ENCODE peak calls at places on chromosomes 11 and 22, in four cellular contexts. S is GM12878, U is K562, G is HepG2. X is an unnamed sample.

GRCh38 chr22:43851979-43852307 is 10.4 kb downstream of the SULT4A1 start:
- DNase-seq in S (no peak), U (no peak), G (no peak), X (no peak)

GRCh38 chr11:36373040-36374010 is 77.2 kb downstream of the PRR5L start:
- DNase-seq in S (no peak), U (no peak), G (no peak), X (no peak)

GRCh38 chr11:112174789-112175595 is at the start of gene BCO2:
- DNase-seq in S (no peak), U (peak), G (peak), X (peak)

GRCh38 chr11:126495806-126496205 is 140.3 kb downstream of the ST3GAL4 start:
- DNase-seq in S (no peak), U (no peak), G (no peak), X (no peak)

GRCh38 chr11:126419801-126420729 is 64.6 kb downstream of the ST3GAL4 start:
- DNase-seq in S (peak), U (peak), G (no peak), X (no peak)

GRCh38 chr22:20083891-20084546 is 4.0 kb downstream of the DGCR8 start:
- DNase-seq in S (no peak), U (no peak), G (no peak), X (no peak)

GRCh38 chr11:34916810-34917780 is 677 bp downstream of the PDHX start:
- DNase-seq in S (no peak), U (peak), G (no peak), X (peak)

GRCh38 chr22:30830907-30831306 is 136.2 kb downstream of the OSBP2 start:
- DNase-seq in S (no peak), U (no peak), G (no peak), X (peak)

GRCh38 chr11:46930089-46930488 is 6.5 kb upstream of the CSTPP1 start:
- DNase-seq in S (no peak), U (no peak), G (peak), X (no peak)

GRCh38 chr22:47356433-47357011 is 594.1 kb downstream of the TBC1D22A start:
- DNase-seq in S (no peak), U (no peak), G (no peak), X (no peak)

GRCh38 chr22:46036558-46037408 is 59.8 kb upstream of the WNT7B start:
- DNase-seq in S (no peak), U (peak), G (peak), X (peak)

GRCh38 chr11:19793356-19793755 is 80.7 kb downstream of the NAV2 start:
- DNase-seq in S (no peak), U (no peak), G (no peak), X (no peak)

GRCh38 chr22:42769574-42770447 is 49.1 kb upstream of the A4GALT start:
- DNase-seq in S (peak), U (peak), G (no peak), X (no peak)

GRCh38 chr22:30767656-30768055 is 73.0 kb downstream of the OSBP2 start:
- DNase-seq in S (no peak), U (no peak), G (no peak), X (no peak)

GRCh38 chr11:14373941-14374646 is 15.1 kb upstream of the RRAS2 start:
- DNase-seq in S (no peak), U (no peak), G (peak), X (no peak)

GRCh38 chr11:21888814-21889213 is 304.1 kb upstream of the ANO5 start:
- DNase-seq in S (no peak), U (no peak), G (no peak), X (no peak)

GRCh38 chr11:34300571-34301295 is 57.1 kb downstream of the ABTB2 start:
- DNase-seq in S (no peak), U (no peak), G (no peak), X (no peak)

GRCh38 chr22:22854466-22854865 is 33.1 kb upstream of the IGLL5 start:
- DNase-seq in S (no peak), U (no peak), G (no peak), X (no peak)

GRCh38 chr11:64788321-64789215 is 10.2 kb upstream of the SF1 start:
- DNase-seq in S (no peak), U (no peak), G (no peak), X (no peak)

GRCh38 chr22:19719488-19720021 is 3.8 kb upstream of the GP1BB start:
- DNase-seq in S (no peak), U (no peak), G (no peak), X (no peak)

GRCh38 chr11:113496026-113496651 is 20.9 kb upstream of the DRD2 start:
- DNase-seq in S (no peak), U (no peak), G (no peak), X (no peak)

GRCh38 chr11:57873196-57873911 is 111.8 kb downstream of the CTNND1 start:
- DNase-seq in S (no peak), U (no peak), G (no peak), X (no peak)

GRCh38 chr11:70806461-70807194 is 408.3 kb downstream of the CTTN start:
- DNase-seq in S (no peak), U (no peak), G (no peak), X (no peak)

GRCh38 chr11:111301004-111301839 is 2.9 kb downstream of the POU2AF3 start:
- DNase-seq in S (no peak), U (no peak), G (no peak), X (no peak)

GRCh38 chr22:46830001-46830715 is 67.7 kb downstream of the TBC1D22A start:
- DNase-seq in S (no peak), U (no peak), G (no peak), X (no peak)

GRCh38 chr11:45913514-45913913 is 4.2 kb downstream of the PEX16 start:
- DNase-seq in S (no peak), U (no peak), G (no peak), X (no peak)

GRCh38 chr11:120212259-120212888 is 1.5 kb downstream of the OAF start:
- DNase-seq in S (no peak), U (peak), G (no peak), X (no peak)

GRCh38 chr11:2190670-2191471 is 19.3 kb upstream of the TH start:
- DNase-seq in S (no peak), U (no peak), G (no peak), X (no peak)

GRCh38 chr11:12818333-12819015 is 144.3 kb downstream of the TEAD1 start:
- DNase-seq in S (no peak), U (no peak), G (no peak), X (no peak)
- TF ChIP-seq TARDBP in S (no peak), U (no peak), G (no peak), X (no peak)

GRCh38 chr11:103091024-103091423 is 936 bp downstream of the DCUN1D5 start:
- DNase-seq in S (no peak), U (peak), G (peak), X (peak)
- TF ChIP-seq FOXK2 in S (no peak), U (no peak), G (no peak), X (no peak)

GRCh38 chr11:76237914-76238313 is 31.6 kb upstream of the WNT11 start:
- DNase-seq in S (no peak), U (peak), G (peak), X (peak)
- TF ChIP-seq TARDBP in S (no peak), U (no peak), G (no peak), X (no peak)

DNA sequence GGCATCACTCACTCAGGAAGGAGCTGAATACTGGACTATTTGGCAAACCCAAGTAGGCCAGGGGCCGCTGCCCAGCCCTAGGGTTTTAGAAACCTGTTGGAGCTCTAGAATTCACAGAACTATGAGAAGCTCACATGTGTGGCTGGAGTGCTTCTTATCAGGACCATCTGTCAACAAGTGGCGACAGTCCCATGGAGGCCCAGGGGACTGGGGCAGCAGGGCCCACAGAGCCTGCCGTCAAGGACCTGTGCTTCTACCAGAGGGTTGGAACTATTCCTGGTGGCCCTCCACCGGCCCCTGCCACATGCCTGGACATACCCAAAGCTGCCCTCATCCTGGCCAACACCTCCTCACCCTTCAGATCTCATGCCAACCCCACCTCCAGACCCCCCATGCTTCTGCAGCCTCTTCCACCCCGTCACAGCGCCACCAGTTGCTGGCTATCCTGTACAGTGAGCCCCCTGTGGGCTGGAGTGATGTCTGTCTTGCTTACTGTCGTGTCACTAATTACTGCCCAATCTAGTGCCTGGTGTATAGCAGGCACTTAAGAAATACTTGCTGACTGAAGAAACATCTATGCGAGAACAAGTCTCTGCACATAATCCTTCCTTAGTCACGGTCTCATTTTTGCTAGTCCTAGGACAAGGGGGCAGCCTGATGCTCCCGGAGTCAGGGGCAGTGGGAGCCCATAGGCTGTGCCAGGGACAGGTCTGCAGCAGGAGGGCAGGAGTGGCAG is 27.2 kb upstream of the RASL10A start:
- DNase-seq in S (no peak), U (peak), G (peak), X (no peak)
- TF ChIP-seq FOXK2 in S (no peak), U (no peak), G (no peak), X (no peak)

DNA sequence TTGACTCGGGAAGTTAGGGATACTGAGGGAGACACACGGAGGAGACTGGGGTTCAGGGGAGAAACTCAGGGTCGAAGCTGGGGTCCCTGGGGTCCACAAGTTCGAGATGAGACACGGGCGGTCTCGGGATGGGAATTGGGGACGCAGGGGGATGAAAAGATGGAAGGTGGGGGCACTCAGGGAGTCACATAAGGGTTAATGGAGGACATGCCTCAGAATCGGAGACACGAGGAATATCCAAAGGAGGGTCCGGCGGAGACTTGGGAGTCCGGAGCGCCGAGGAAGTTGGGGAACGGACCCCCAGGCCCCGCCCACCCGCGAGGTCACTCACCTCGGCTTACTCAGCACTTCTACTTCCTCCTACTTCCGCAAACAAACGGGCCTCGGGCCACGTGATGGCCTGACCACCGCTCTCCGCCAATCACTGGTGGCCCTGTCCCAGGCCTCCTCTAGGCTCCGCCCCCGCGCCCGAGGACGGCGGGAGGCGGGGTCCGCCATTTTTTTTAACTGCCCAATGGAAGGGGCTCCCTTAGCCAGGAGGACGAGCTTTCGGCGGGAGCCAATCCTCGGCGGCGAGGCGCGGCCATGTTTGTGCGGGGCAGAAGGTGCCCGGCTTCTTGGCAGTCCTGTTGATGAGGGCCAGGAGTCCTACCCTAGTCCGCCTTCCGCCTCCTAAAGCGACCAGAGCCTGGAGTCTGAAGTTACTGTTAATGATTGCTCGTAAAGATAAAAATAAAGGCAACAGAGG is at the start of gene PLA2G6:
- DNase-seq in S (peak), U (peak), G (peak), X (peak)
- TF ChIP-seq TARDBP in S (no peak), U (no peak), G (no peak), X (no peak)